ENCODE peak calls at places on chromosomes 6 and 20, in ten cellular contexts. One of them, this sample, is unnamed.

GRCh38 chr6:154092336-154092962 is 53.4 kb downstream of the OPRM1 start:
- DNase-seq in mesothelial cell of epicardium: no peak
- DNase-seq in GM13976: no peak
- DNase-seq in CD4-positive, alpha-beta T cell: no peak
- DNase-seq in tibial nerve: no peak
- DNase-seq in Kasumi-1: no peak
- DNase-seq in cardiac fibroblast: no peak
- DNase-seq in upper lobe of right lung: no peak
- DNase-seq in NB4: no peak
- DNase-seq in astrocyte: no peak
- DNase-seq in this sample: no peak

GRCh38 chr6:54771968-54772367 is 74.6 kb upstream of the FAM83B start:
- DNase-seq in astrocyte: no peak
- DNase-seq in upper lobe of right lung: no peak
- DNase-seq in NB4: no peak
- DNase-seq in Kasumi-1: no peak
- DNase-seq in GM13976: no peak
- DNase-seq in CD4-positive, alpha-beta T cell: no peak
- DNase-seq in tibial nerve: no peak
- DNase-seq in cardiac fibroblast: no peak
- DNase-seq in mesothelial cell of epicardium: no peak
- DNase-seq in this sample: no peak

GRCh38 chr6:16723833-16724232 is 37.4 kb downstream of the ATXN1 start:
- DNase-seq in cardiac fibroblast: peak; percentile 88
- DNase-seq in CD4-positive, alpha-beta T cell: no peak
- DNase-seq in Kasumi-1: no peak
- DNase-seq in mesothelial cell of epicardium: no peak
- DNase-seq in astrocyte: peak; percentile 99
- DNase-seq in GM13976: no peak
- DNase-seq in upper lobe of right lung: no peak
- DNase-seq in NB4: peak; percentile 38
- DNase-seq in tibial nerve: no peak
- DNase-seq in this sample: peak; percentile 95

GRCh38 chr6:44542401-44543116 is 155.1 kb downstream of the CDC5L start:
- DNase-seq in NB4: no peak
- DNase-seq in Kasumi-1: no peak
- DNase-seq in astrocyte: no peak
- DNase-seq in CD4-positive, alpha-beta T cell: no peak
- DNase-seq in upper lobe of right lung: no peak
- DNase-seq in tibial nerve: no peak
- DNase-seq in mesothelial cell of epicardium: peak; percentile 25
- DNase-seq in GM13976: no peak
- DNase-seq in cardiac fibroblast: no peak
- DNase-seq in this sample: peak; percentile 45

GRCh38 chr20:41141153-41141815 is 3.9 kb downstream of the PLCG1 start:
- DNase-seq in astrocyte: peak; percentile 34
- DNase-seq in Kasumi-1: peak; percentile 24
- DNase-seq in CD4-positive, alpha-beta T cell: no peak
- DNase-seq in GM13976: no peak
- DNase-seq in upper lobe of right lung: peak; percentile 66
- DNase-seq in mesothelial cell of epicardium: no peak
- DNase-seq in cardiac fibroblast: peak; percentile 50
- DNase-seq in tibial nerve: peak; percentile 34
- DNase-seq in NB4: no peak
- DNase-seq in this sample: peak; percentile 71

GRCh38 chr20:62156592-62157386 is 13.2 kb downstream of the SS18L1 start:
- DNase-seq in upper lobe of right lung: peak; percentile 80
- DNase-seq in cardiac fibroblast: peak; percentile 58
- DNase-seq in GM13976: peak; percentile 89
- DNase-seq in mesothelial cell of epicardium: peak; percentile 78
- DNase-seq in NB4: peak; percentile 69
- DNase-seq in tibial nerve: peak; percentile 40
- DNase-seq in Kasumi-1: peak; percentile 48
- DNase-seq in CD4-positive, alpha-beta T cell: peak; percentile 65
- DNase-seq in astrocyte: no peak
- DNase-seq in this sample: peak; percentile 51

GRCh38 chr6:36863670-36864540 is 10.7 kb downstream of the PPIL1 start:
- DNase-seq in upper lobe of right lung: no peak
- DNase-seq in NB4: no peak
- DNase-seq in tibial nerve: no peak
- DNase-seq in GM13976: no peak
- DNase-seq in cardiac fibroblast: no peak
- DNase-seq in astrocyte: no peak
- DNase-seq in mesothelial cell of epicardium: no peak
- DNase-seq in CD4-positive, alpha-beta T cell: no peak
- DNase-seq in Kasumi-1: no peak
- DNase-seq in this sample: no peak

GRCh38 chr6:109351231-109352132 is 30.8 kb downstream of the CD164 start:
- DNase-seq in cardiac fibroblast: peak; percentile 49
- DNase-seq in astrocyte: no peak
- DNase-seq in CD4-positive, alpha-beta T cell: no peak
- DNase-seq in tibial nerve: peak; percentile 46
- DNase-seq in NB4: no peak
- DNase-seq in Kasumi-1: peak; percentile 35
- DNase-seq in upper lobe of right lung: no peak
- DNase-seq in mesothelial cell of epicardium: no peak
- DNase-seq in GM13976: no peak
- DNase-seq in this sample: peak; percentile 25

GRCh38 chr6:87391334-87391733 is 16.4 kb upstream of the CFAP206 start:
- DNase-seq in astrocyte: no peak
- DNase-seq in upper lobe of right lung: no peak
- DNase-seq in mesothelial cell of epicardium: no peak
- DNase-seq in cardiac fibroblast: peak; percentile 48
- DNase-seq in Kasumi-1: peak; percentile 37
- DNase-seq in tibial nerve: no peak
- DNase-seq in NB4: peak; percentile 68
- DNase-seq in GM13976: peak; percentile 51
- DNase-seq in CD4-positive, alpha-beta T cell: no peak
- DNase-seq in this sample: peak; percentile 50

GRCh38 chr20:17419459-17419858 is 111.7 kb downstream of the BFSP1 start:
- DNase-seq in Kasumi-1: no peak
- DNase-seq in GM13976: no peak
- DNase-seq in upper lobe of right lung: no peak
- DNase-seq in mesothelial cell of epicardium: no peak
- DNase-seq in astrocyte: no peak
- DNase-seq in NB4: no peak
- DNase-seq in cardiac fibroblast: no peak
- DNase-seq in CD4-positive, alpha-beta T cell: no peak
- DNase-seq in tibial nerve: no peak
- DNase-seq in this sample: no peak

GRCh38 chr6:164045082-164045481 is 630.6 kb downstream of the QKI start:
- DNase-seq in tibial nerve: no peak
- DNase-seq in astrocyte: no peak
- DNase-seq in NB4: no peak
- DNase-seq in Kasumi-1: no peak
- DNase-seq in cardiac fibroblast: no peak
- DNase-seq in CD4-positive, alpha-beta T cell: no peak
- DNase-seq in mesothelial cell of epicardium: no peak
- DNase-seq in upper lobe of right lung: no peak
- DNase-seq in GM13976: no peak
- DNase-seq in this sample: no peak

GRCh38 chr6:70270287-70271005 is 32.4 kb downstream of the COL9A1 start:
- DNase-seq in Kasumi-1: no peak
- DNase-seq in cardiac fibroblast: no peak
- DNase-seq in GM13976: no peak
- DNase-seq in mesothelial cell of epicardium: no peak
- DNase-seq in upper lobe of right lung: no peak
- DNase-seq in NB4: no peak
- DNase-seq in astrocyte: no peak
- DNase-seq in tibial nerve: no peak
- DNase-seq in CD4-positive, alpha-beta T cell: no peak
- DNase-seq in this sample: no peak

GRCh38 chr6:122491915-122492537 is 20.4 kb upstream of the SERINC1 start:
- DNase-seq in upper lobe of right lung: peak; percentile 75
- DNase-seq in NB4: peak; percentile 73
- DNase-seq in Kasumi-1: peak; percentile 82
- DNase-seq in CD4-positive, alpha-beta T cell: peak; percentile 56
- DNase-seq in astrocyte: peak; percentile 39
- DNase-seq in cardiac fibroblast: peak; percentile 79
- DNase-seq in GM13976: peak; percentile 47
- DNase-seq in mesothelial cell of epicardium: peak; percentile 66
- DNase-seq in tibial nerve: peak; percentile 80
- DNase-seq in this sample: peak; percentile 88

GRCh38 chr20:37406010-37406998 is 60.4 kb downstream of the SRC start:
- DNase-seq in GM13976: peak; percentile 89
- DNase-seq in astrocyte: no peak
- DNase-seq in NB4: peak; percentile 72
- DNase-seq in upper lobe of right lung: peak; percentile 73
- DNase-seq in Kasumi-1: no peak
- DNase-seq in tibial nerve: no peak
- DNase-seq in mesothelial cell of epicardium: peak; percentile 65
- DNase-seq in CD4-positive, alpha-beta T cell: no peak
- DNase-seq in cardiac fibroblast: peak; percentile 25
- DNase-seq in this sample: no peak

GRCh38 chr20:36861875-36862801 is 13.8 kb upstream of the TLDC2 start:
- DNase-seq in Kasumi-1: peak; percentile 20
- DNase-seq in astrocyte: peak; percentile 66
- DNase-seq in GM13976: no peak
- DNase-seq in upper lobe of right lung: peak; percentile 76
- DNase-seq in tibial nerve: peak; percentile 94
- DNase-seq in cardiac fibroblast: peak; percentile 80
- DNase-seq in CD4-positive, alpha-beta T cell: no peak
- DNase-seq in mesothelial cell of epicardium: peak; percentile 71
- DNase-seq in NB4: no peak
- DNase-seq in this sample: peak; percentile 70

GRCh38 chr20:17856837-17857605 is 111.6 kb downstream of the SNX5 start:
- DNase-seq in astrocyte: no peak
- DNase-seq in CD4-positive, alpha-beta T cell: no peak
- DNase-seq in NB4: no peak
- DNase-seq in cardiac fibroblast: no peak
- DNase-seq in GM13976: no peak
- DNase-seq in Kasumi-1: no peak
- DNase-seq in upper lobe of right lung: peak; percentile 18
- DNase-seq in tibial nerve: no peak
- DNase-seq in mesothelial cell of epicardium: no peak
- DNase-seq in this sample: no peak

GRCh38 chr6:50924758-50925157 is 106.1 kb downstream of the TFAP2B start:
- DNase-seq in Kasumi-1: no peak
- DNase-seq in tibial nerve: no peak
- DNase-seq in NB4: no peak
- DNase-seq in GM13976: no peak
- DNase-seq in astrocyte: no peak
- DNase-seq in mesothelial cell of epicardium: no peak
- DNase-seq in cardiac fibroblast: no peak
- DNase-seq in CD4-positive, alpha-beta T cell: no peak
- DNase-seq in upper lobe of right lung: no peak
- DNase-seq in this sample: no peak

GRCh38 chr6:22622390-22622789 is 53.0 kb downstream of the HDGFL1 start:
- DNase-seq in astrocyte: no peak
- DNase-seq in upper lobe of right lung: no peak
- DNase-seq in cardiac fibroblast: peak; percentile 4
- DNase-seq in GM13976: no peak
- DNase-seq in mesothelial cell of epicardium: no peak
- DNase-seq in NB4: no peak
- DNase-seq in Kasumi-1: no peak
- DNase-seq in CD4-positive, alpha-beta T cell: no peak
- DNase-seq in tibial nerve: no peak
- DNase-seq in this sample: no peak

GRCh38 chr6:33994198-33995045 is 151.5 kb downstream of the GRM4 start:
- DNase-seq in tibial nerve: no peak
- DNase-seq in cardiac fibroblast: no peak
- DNase-seq in astrocyte: no peak
- DNase-seq in mesothelial cell of epicardium: no peak
- DNase-seq in CD4-positive, alpha-beta T cell: no peak
- DNase-seq in GM13976: no peak
- DNase-seq in NB4: no peak
- DNase-seq in Kasumi-1: no peak
- DNase-seq in upper lobe of right lung: no peak
- DNase-seq in this sample: no peak

GRCh38 chr6:154474636-154475428 is 35.7 kb downstream of the CNKSR3 start:
- DNase-seq in upper lobe of right lung: no peak
- DNase-seq in NB4: no peak
- DNase-seq in cardiac fibroblast: peak; percentile 79
- DNase-seq in CD4-positive, alpha-beta T cell: no peak
- DNase-seq in Kasumi-1: peak; percentile 24
- DNase-seq in GM13976: no peak
- DNase-seq in mesothelial cell of epicardium: no peak
- DNase-seq in tibial nerve: no peak
- DNase-seq in astrocyte: peak; percentile 87
- DNase-seq in this sample: peak; percentile 70

GRCh38 chr6:143677891-143678737 is at the start of gene PHACTR2:
- DNase-seq in tibial nerve: peak; percentile 65
- DNase-seq in upper lobe of right lung: peak; percentile 91
- DNase-seq in NB4: peak; percentile 54
- DNase-seq in astrocyte: peak; percentile 73
- DNase-seq in Kasumi-1: no peak
- DNase-seq in mesothelial cell of epicardium: peak; percentile 68
- DNase-seq in cardiac fibroblast: peak; percentile 91
- DNase-seq in GM13976: peak; percentile 79
- DNase-seq in CD4-positive, alpha-beta T cell: peak; percentile 32
- DNase-seq in this sample: peak; percentile 74

GRCh38 chr6:112501705-112502104 is 154.6 kb downstream of the RFPL4B start:
- DNase-seq in tibial nerve: no peak
- DNase-seq in mesothelial cell of epicardium: no peak
- DNase-seq in upper lobe of right lung: no peak
- DNase-seq in GM13976: no peak
- DNase-seq in cardiac fibroblast: peak; percentile 70
- DNase-seq in CD4-positive, alpha-beta T cell: no peak
- DNase-seq in astrocyte: peak; percentile 61
- DNase-seq in NB4: peak; percentile 12
- DNase-seq in Kasumi-1: no peak
- DNase-seq in this sample: peak; percentile 81

GRCh38 chr6:53741417-53741816 is 53.4 kb upstream of the LRRC1 start:
- DNase-seq in astrocyte: no peak
- DNase-seq in CD4-positive, alpha-beta T cell: no peak
- DNase-seq in NB4: peak; percentile 66
- DNase-seq in mesothelial cell of epicardium: no peak
- DNase-seq in upper lobe of right lung: no peak
- DNase-seq in GM13976: no peak
- DNase-seq in tibial nerve: no peak
- DNase-seq in Kasumi-1: no peak
- DNase-seq in cardiac fibroblast: no peak
- DNase-seq in this sample: no peak

This sample was measured in choroid plexus epithelial cell.